ENCODE peak calls at places on chromosome 12, in six cellular contexts. One of them, this sample, is unnamed. For H3K36me3, the result is how much of the 10 kb centered on the place peaks cover.

GRCh38 chr12:119206348-119207075 is 27.8 kb downstream of the HSPB8 start:
- DNase-seq in thyroid gland: no peak
- DNase-seq in fibroblast of lung: no peak
- DNase-seq in CD8-positive, alpha-beta T cell: no peak
- DNase-seq in GM23338: peak
- DNase-seq in kidney: no peak
- DNase-seq in this sample: no peak

GRCh38 chr12:93571854-93572711 is at the start of gene SOCS2:
- DNase-seq in thyroid gland: peak
- DNase-seq in fibroblast of lung: peak
- DNase-seq in CD8-positive, alpha-beta T cell: peak
- DNase-seq in GM23338: peak
- DNase-seq in kidney: peak
- DNase-seq in this sample: no peak

GRCh38 chr12:107895966-107896365 is 121.5 kb downstream of the ASCL4 start:
- DNase-seq in thyroid gland: no peak
- DNase-seq in fibroblast of lung: no peak
- DNase-seq in CD8-positive, alpha-beta T cell: no peak
- DNase-seq in GM23338: no peak
- DNase-seq in kidney: no peak
- DNase-seq in this sample: no peak

GRCh38 chr12:121167232-121167820 is 34.6 kb downstream of the P2RX7 start:
- DNase-seq in thyroid gland: no peak
- DNase-seq in fibroblast of lung: no peak
- DNase-seq in CD8-positive, alpha-beta T cell: no peak
- DNase-seq in GM23338: peak
- DNase-seq in kidney: no peak
- DNase-seq in this sample: no peak

GRCh38 chr12:51774936-51775335 is 73.6 kb downstream of the FIGNL2 start:
- DNase-seq in thyroid gland: no peak
- DNase-seq in fibroblast of lung: no peak
- DNase-seq in CD8-positive, alpha-beta T cell: no peak
- DNase-seq in GM23338: no peak
- DNase-seq in kidney: no peak
- DNase-seq in this sample: no peak

GRCh38 chr12:113299619-113300237 is 35.2 kb downstream of the SLC8B1 start:
- DNase-seq in thyroid gland: peak
- DNase-seq in fibroblast of lung: peak
- DNase-seq in CD8-positive, alpha-beta T cell: no peak
- DNase-seq in GM23338: peak
- DNase-seq in kidney: peak
- DNase-seq in this sample: peak

GRCh38 chr12:75259170-75259569 is 49.5 kb upstream of the KCNC2 start:
- DNase-seq in thyroid gland: no peak
- DNase-seq in fibroblast of lung: no peak
- DNase-seq in CD8-positive, alpha-beta T cell: no peak
- DNase-seq in GM23338: peak
- DNase-seq in kidney: no peak
- DNase-seq in this sample: no peak

GRCh38 chr12:127260531-127260930 is 1006.4 kb upstream of the TMEM132C start:
- DNase-seq in thyroid gland: no peak
- DNase-seq in fibroblast of lung: peak
- DNase-seq in CD8-positive, alpha-beta T cell: no peak
- DNase-seq in GM23338: no peak
- DNase-seq in kidney: no peak
- DNase-seq in this sample: peak

GRCh38 chr12:75364918-75365317 is 26.0 kb upstream of the GLIPR1L2 start:
- DNase-seq in thyroid gland: no peak
- DNase-seq in fibroblast of lung: no peak
- DNase-seq in CD8-positive, alpha-beta T cell: no peak
- DNase-seq in GM23338: no peak
- DNase-seq in kidney: no peak
- DNase-seq in this sample: no peak

GRCh38 chr12:71007736-71008449 is 87.4 kb upstream of the PTPRR start:
- DNase-seq in thyroid gland: no peak
- DNase-seq in fibroblast of lung: no peak
- DNase-seq in CD8-positive, alpha-beta T cell: no peak
- DNase-seq in GM23338: no peak
- DNase-seq in kidney: no peak
- DNase-seq in this sample: no peak

GRCh38 chr12:71009414-71010142 is 89.0 kb upstream of the PTPRR start:
- DNase-seq in thyroid gland: no peak
- DNase-seq in fibroblast of lung: no peak
- DNase-seq in CD8-positive, alpha-beta T cell: no peak
- DNase-seq in GM23338: no peak
- DNase-seq in kidney: no peak
- DNase-seq in this sample: no peak

GRCh38 chr12:71004578-71004977 is 84.0 kb upstream of the PTPRR start:
- DNase-seq in thyroid gland: no peak
- DNase-seq in fibroblast of lung: no peak
- DNase-seq in CD8-positive, alpha-beta T cell: no peak
- DNase-seq in GM23338: no peak
- DNase-seq in kidney: no peak
- DNase-seq in this sample: no peak

GRCh38 chr12:71005166-71005565 is 84.6 kb upstream of the PTPRR start:
- DNase-seq in thyroid gland: no peak
- DNase-seq in fibroblast of lung: no peak
- DNase-seq in CD8-positive, alpha-beta T cell: no peak
- DNase-seq in GM23338: no peak
- DNase-seq in kidney: no peak
- DNase-seq in this sample: no peak

GRCh38 chr12:71007025-71007424 is 86.5 kb upstream of the PTPRR start:
- DNase-seq in thyroid gland: no peak
- DNase-seq in fibroblast of lung: no peak
- DNase-seq in CD8-positive, alpha-beta T cell: no peak
- DNase-seq in GM23338: no peak
- DNase-seq in kidney: no peak
- DNase-seq in this sample: no peak
- H3K4me3 ChIP-seq in thyroid gland: no peak
- H3K4me3 ChIP-seq in fibroblast of lung: no peak
- H3K4me3 ChIP-seq in CD8-positive, alpha-beta T cell: no peak
- H3K4me3 ChIP-seq in GM23338: no peak
- H3K4me3 ChIP-seq in kidney: no peak
- H3K4me3 ChIP-seq in this sample: no peak

GRCh38 chr12:15995801-15996200 is 84.7 kb downstream of the DERA start:
- DNase-seq in thyroid gland: no peak
- DNase-seq in fibroblast of lung: no peak
- DNase-seq in CD8-positive, alpha-beta T cell: no peak
- DNase-seq in GM23338: no peak
- DNase-seq in kidney: no peak
- DNase-seq in this sample: no peak

GRCh38 chr12:15997910-15998309 is 86.8 kb downstream of the DERA start:
- DNase-seq in thyroid gland: no peak
- DNase-seq in fibroblast of lung: no peak
- DNase-seq in CD8-positive, alpha-beta T cell: no peak
- DNase-seq in GM23338: no peak
- DNase-seq in kidney: no peak
- DNase-seq in this sample: no peak

GRCh38 chr12:15996948-15997347 is 85.8 kb downstream of the DERA start:
- DNase-seq in thyroid gland: no peak
- DNase-seq in fibroblast of lung: no peak
- DNase-seq in CD8-positive, alpha-beta T cell: no peak
- DNase-seq in GM23338: no peak
- DNase-seq in kidney: no peak
- DNase-seq in this sample: no peak

DNA sequence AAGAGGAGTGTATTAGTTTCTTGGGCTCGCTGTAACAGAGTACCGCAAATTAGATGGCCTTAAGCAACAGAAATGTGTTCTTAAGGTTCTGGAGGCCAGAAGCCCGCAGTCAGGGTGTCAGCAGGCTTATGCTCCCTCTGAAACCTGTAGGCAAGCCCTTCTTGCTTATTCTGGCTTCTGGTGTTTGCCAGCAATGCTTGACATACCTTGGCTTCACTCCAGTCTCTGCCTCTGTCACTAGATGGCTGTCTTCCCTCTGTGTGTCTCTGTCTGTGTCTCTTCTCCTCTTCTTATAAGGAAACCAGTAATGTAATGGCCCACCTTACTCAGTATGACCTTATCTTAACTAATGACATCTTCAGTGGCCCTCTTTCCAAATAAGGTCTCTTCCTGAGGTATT is 85.1 kb downstream of the DERA start:
- DNase-seq in thyroid gland: peak
- DNase-seq in fibroblast of lung: peak
- DNase-seq in CD8-positive, alpha-beta T cell: no peak
- DNase-seq in GM23338: peak
- DNase-seq in kidney: no peak
- DNase-seq in this sample: no peak
- TF ChIP-seq CTCF in thyroid gland: no peak
- TF ChIP-seq CTCF in fibroblast of lung: no peak
- TF ChIP-seq CTCF in CD8-positive, alpha-beta T cell: no peak
- TF ChIP-seq CTCF in GM23338: peak
- TF ChIP-seq CTCF in kidney: peak
- TF ChIP-seq CTCF in this sample: no peak

GRCh38 chr12:83691730-83692129 is 1005.0 kb downstream of the TMTC2 start:
- DNase-seq in thyroid gland: no peak
- DNase-seq in fibroblast of lung: no peak
- DNase-seq in CD8-positive, alpha-beta T cell: no peak
- DNase-seq in GM23338: no peak
- DNase-seq in kidney: no peak
- DNase-seq in this sample: no peak

GRCh38 chr12:83690465-83690864 is 1003.8 kb downstream of the TMTC2 start:
- DNase-seq in thyroid gland: no peak
- DNase-seq in fibroblast of lung: no peak
- DNase-seq in CD8-positive, alpha-beta T cell: no peak
- DNase-seq in GM23338: no peak
- DNase-seq in kidney: no peak
- DNase-seq in this sample: peak
- H3K36me3 ChIP-seq in thyroid gland: under half
- H3K36me3 ChIP-seq in fibroblast of lung: under half
- H3K36me3 ChIP-seq in CD8-positive, alpha-beta T cell: under half
- H3K36me3 ChIP-seq in GM23338: under half
- H3K36me3 ChIP-seq in kidney: under half
- H3K36me3 ChIP-seq in this sample: under half

GRCh38 chr12:57496822-57497221 is 9.0 kb downstream of the MARS1 start:
- DNase-seq in thyroid gland: no peak
- DNase-seq in fibroblast of lung: no peak
- DNase-seq in CD8-positive, alpha-beta T cell: no peak
- DNase-seq in GM23338: no peak
- DNase-seq in kidney: no peak
- DNase-seq in this sample: no peak
- H3K4me3 ChIP-seq in thyroid gland: no peak
- H3K4me3 ChIP-seq in fibroblast of lung: no peak
- H3K4me3 ChIP-seq in CD8-positive, alpha-beta T cell: no peak
- H3K4me3 ChIP-seq in GM23338: no peak
- H3K4me3 ChIP-seq in kidney: no peak
- H3K4me3 ChIP-seq in this sample: no peak

GRCh38 chr12:110498984-110499706 is 2.8 kb downstream of the VPS29 start:
- DNase-seq in thyroid gland: no peak
- DNase-seq in fibroblast of lung: peak
- DNase-seq in CD8-positive, alpha-beta T cell: no peak
- DNase-seq in GM23338: no peak
- DNase-seq in kidney: no peak
- DNase-seq in this sample: peak

GRCh38 chr12:110501722-110502448 is at the start of the genes RAD9B and VPS29:
- DNase-seq in thyroid gland: peak
- DNase-seq in fibroblast of lung: peak
- DNase-seq in CD8-positive, alpha-beta T cell: peak
- DNase-seq in GM23338: peak
- DNase-seq in kidney: peak
- DNase-seq in this sample: peak

GRCh38 chr12:110503432-110503831 is 1.3 kb downstream of the RAD9B start:
- DNase-seq in thyroid gland: no peak
- DNase-seq in fibroblast of lung: no peak
- DNase-seq in CD8-positive, alpha-beta T cell: no peak
- DNase-seq in GM23338: no peak
- DNase-seq in kidney: no peak
- DNase-seq in this sample: no peak

GRCh38 chr12:110502449-110502738 is 263 bp downstream of the RAD9B start:
- DNase-seq in thyroid gland: no peak
- DNase-seq in fibroblast of lung: peak
- DNase-seq in CD8-positive, alpha-beta T cell: no peak
- DNase-seq in GM23338: no peak
- DNase-seq in kidney: no peak
- DNase-seq in this sample: no peak

DNA sequence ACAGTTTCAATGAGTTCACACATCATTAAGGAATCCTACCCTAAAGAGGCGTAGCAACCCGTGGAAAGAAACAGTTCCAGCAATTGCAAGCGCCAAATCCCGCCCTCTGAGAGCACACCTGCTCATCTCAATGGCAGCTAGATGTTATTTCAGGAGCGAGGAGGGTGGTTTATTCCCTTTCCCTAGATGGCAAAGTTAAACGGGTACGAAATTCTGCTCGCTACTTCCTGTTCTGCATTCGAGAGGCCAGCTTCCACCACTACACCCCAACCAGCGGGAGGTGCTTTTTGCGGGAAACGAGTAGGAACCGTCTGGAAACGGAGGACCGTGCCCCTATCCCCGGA is 561 bp downstream of the VPS29 start:
- DNase-seq in thyroid gland: peak
- DNase-seq in fibroblast of lung: peak
- DNase-seq in CD8-positive, alpha-beta T cell: no peak
- DNase-seq in GM23338: peak
- DNase-seq in kidney: no peak
- DNase-seq in this sample: peak
- TF ChIP-seq CTCF in thyroid gland: no peak
- TF ChIP-seq CTCF in fibroblast of lung: no peak
- TF ChIP-seq CTCF in CD8-positive, alpha-beta T cell: no peak
- TF ChIP-seq CTCF in GM23338: no peak
- TF ChIP-seq CTCF in kidney: no peak
- TF ChIP-seq CTCF in this sample: no peak

GRCh38 chr12:12818693-12819092 is 5.5 kb downstream of the DDX47 start:
- DNase-seq in thyroid gland: no peak
- DNase-seq in fibroblast of lung: peak
- DNase-seq in CD8-positive, alpha-beta T cell: no peak
- DNase-seq in GM23338: no peak
- DNase-seq in kidney: no peak
- DNase-seq in this sample: no peak

GRCh38 chr12:12819752-12820311 is 6.7 kb downstream of the DDX47 start:
- DNase-seq in thyroid gland: no peak
- DNase-seq in fibroblast of lung: peak
- DNase-seq in CD8-positive, alpha-beta T cell: no peak
- DNase-seq in GM23338: no peak
- DNase-seq in kidney: no peak
- DNase-seq in this sample: peak

GRCh38 chr12:12819221-12819620 is 6.1 kb downstream of the DDX47 start:
- DNase-seq in thyroid gland: no peak
- DNase-seq in fibroblast of lung: no peak
- DNase-seq in CD8-positive, alpha-beta T cell: no peak
- DNase-seq in GM23338: no peak
- DNase-seq in kidney: no peak
- DNase-seq in this sample: no peak

GRCh38 chr12:12813120-12814101 is at the start of gene DDX47:
- DNase-seq in thyroid gland: peak
- DNase-seq in fibroblast of lung: peak
- DNase-seq in CD8-positive, alpha-beta T cell: peak
- DNase-seq in GM23338: peak
- DNase-seq in kidney: peak
- DNase-seq in this sample: peak

GRCh38 chr12:12817611-12818010 is 4.5 kb downstream of the DDX47 start:
- DNase-seq in thyroid gland: no peak
- DNase-seq in fibroblast of lung: no peak
- DNase-seq in CD8-positive, alpha-beta T cell: no peak
- DNase-seq in GM23338: no peak
- DNase-seq in kidney: no peak
- DNase-seq in this sample: no peak
- H3K36me3 ChIP-seq in thyroid gland: under half
- H3K36me3 ChIP-seq in fibroblast of lung: under half
- H3K36me3 ChIP-seq in CD8-positive, alpha-beta T cell: under half
- H3K36me3 ChIP-seq in GM23338: under half
- H3K36me3 ChIP-seq in kidney: under half
- H3K36me3 ChIP-seq in this sample: under half